ENCODE peak calls at places on chromosomes 16 and 17, in six cellular contexts. E, W, G, Q, K and L are unnamed samples.

GRCh38 chr17:50206604-50207293 is 5.3 kb upstream of the COL1A1 start:
- DNase-seq in K (peak; percentile 59), Q (no peak), G (no peak), E (no peak), W (peak; percentile 40), L (no peak)

GRCh38 chr16:11016993-11017392 is 72.6 kb downstream of the CLEC16A start:
- DNase-seq in W (no peak), K (no peak), Q (peak; percentile 19), G (no peak), E (no peak), L (no peak)

GRCh38 chr16:91484-91883 is 13.5 kb downstream of the MPG start:
- DNase-seq in E (peak; percentile 87), G (no peak), W (peak; percentile 46), Q (no peak), K (no peak), L (peak; percentile 76)

GRCh38 chr16:56517206-56517605 is 2.6 kb downstream of the BBS2 start:
- DNase-seq in Q (no peak), G (no peak), K (no peak), W (no peak), E (peak; percentile 28), L (no peak)

GRCh38 chr16:28534542-28535373 is 4.0 kb downstream of the NUPR1 start:
- DNase-seq in G (no peak), E (no peak), Q (no peak), W (no peak), K (no peak), L (no peak)

GRCh38 chr17:67725232-67726206 is 7.8 kb downstream of the NOL11 start:
- DNase-seq in E (no peak), G (no peak), K (no peak), W (no peak), Q (no peak), L (no peak)

GRCh38 chr17:83006515-83007455 is 72.6 kb upstream of the METRNL start:
- DNase-seq in E (no peak), G (no peak), K (no peak), W (no peak), Q (no peak), L (peak; percentile 14)

GRCh38 chr17:75325827-75326586 is 36.8 kb upstream of the SLC25A19 start:
- DNase-seq in K (no peak), E (peak; percentile 32), G (no peak), Q (no peak), W (no peak), L (no peak)

GRCh38 chr16:74625500-74626350 is 18.8 kb upstream of the GLG1 start:
- DNase-seq in Q (no peak), K (no peak), G (no peak), E (no peak), W (no peak), L (no peak)